ENCODE peak calls at places on chromosomes 1 and 21, in nine cellular contexts. F, X, W, N, I, A, O, J and D are unnamed samples.

GRCh38 chr1:66464802-66465201 is 69.2 kb upstream of the SGIP1 start:
- DNase-seq in A (peak), X (no peak), I (no peak), N (no peak), F (no peak), W (no peak), O (no peak), J (no peak), D (peak)

GRCh38 chr21:41431788-41432548 is 5.9 kb downstream of the MX1 start:
- DNase-seq in O (no peak), F (no peak), I (no peak), J (no peak), N (no peak), W (peak), A (no peak), X (no peak), D (no peak)

GRCh38 chr21:24759348-24760118 is 847.7 kb downstream of the MRPL39 start:
- DNase-seq in I (no peak), X (no peak), F (no peak), O (no peak), N (no peak), W (no peak), J (no peak), A (no peak), D (no peak)

GRCh38 chr1:203937678-203938330 is 76.4 kb downstream of the SNRPE start:
- DNase-seq in O (no peak), A (no peak), W (no peak), X (no peak), F (no peak), N (no peak), J (no peak), I (no peak), D (no peak)

GRCh38 chr1:8544644-8545043 is 226.7 kb downstream of the SLC45A1 start:
- DNase-seq in A (no peak), W (no peak), X (no peak), N (no peak), F (no peak), O (no peak), J (no peak), I (no peak), D (no peak)

GRCh38 chr1:194534784-194535183 is 1348.4 kb upstream of the B3GALT2 start:
- DNase-seq in X (no peak), J (no peak), W (no peak), O (no peak), I (no peak), N (no peak), A (no peak), F (no peak), D (no peak)

GRCh38 chr1:116485976-116486375 is 84.8 kb downstream of the CD58 start:
- DNase-seq in J (no peak), A (peak), F (no peak), N (no peak), I (no peak), O (no peak), X (no peak), W (no peak), D (no peak)

GRCh38 chr21:45458281-45459170 is 53.6 kb downstream of the COL18A1 start:
- DNase-seq in I (peak), J (no peak), X (no peak), N (peak), A (no peak), W (no peak), O (no peak), F (no peak), D (no peak)

GRCh38 chr1:181604482-181604881 is 121.2 kb downstream of the CACNA1E start:
- DNase-seq in O (no peak), F (no peak), I (no peak), J (no peak), W (no peak), A (no peak), N (no peak), X (no peak), D (no peak)

GRCh38 chr1:39842726-39843305 is 40.5 kb downstream of the TRIT1 start:
- DNase-seq in O (no peak), X (no peak), F (no peak), W (no peak), A (no peak), N (no peak), I (no peak), J (no peak), D (no peak)

GRCh38 chr21:16473965-16474364 is 744.2 kb downstream of the USP25 start:
- DNase-seq in A (peak), O (no peak), X (no peak), W (no peak), I (no peak), J (peak), N (no peak), F (no peak), D (peak)

GRCh38 chr1:93605812-93606512 is 75.7 kb downstream of the BCAR3 start:
- DNase-seq in X (no peak), A (peak), W (no peak), F (no peak), N (no peak), I (no peak), O (peak), J (peak), D (peak)

GRCh38 chr1:203475012-203475981 is at the start of gene PRELP:
- DNase-seq in N (peak), A (no peak), I (no peak), F (no peak), X (no peak), O (peak), W (no peak), J (peak), D (no peak)

GRCh38 chr1:85450832-85451231 is 14.1 kb downstream of the DDAH1 start:
- DNase-seq in A (no peak), F (no peak), J (no peak), W (no peak), X (no peak), O (no peak), N (peak), I (no peak), D (no peak)

DNA sequence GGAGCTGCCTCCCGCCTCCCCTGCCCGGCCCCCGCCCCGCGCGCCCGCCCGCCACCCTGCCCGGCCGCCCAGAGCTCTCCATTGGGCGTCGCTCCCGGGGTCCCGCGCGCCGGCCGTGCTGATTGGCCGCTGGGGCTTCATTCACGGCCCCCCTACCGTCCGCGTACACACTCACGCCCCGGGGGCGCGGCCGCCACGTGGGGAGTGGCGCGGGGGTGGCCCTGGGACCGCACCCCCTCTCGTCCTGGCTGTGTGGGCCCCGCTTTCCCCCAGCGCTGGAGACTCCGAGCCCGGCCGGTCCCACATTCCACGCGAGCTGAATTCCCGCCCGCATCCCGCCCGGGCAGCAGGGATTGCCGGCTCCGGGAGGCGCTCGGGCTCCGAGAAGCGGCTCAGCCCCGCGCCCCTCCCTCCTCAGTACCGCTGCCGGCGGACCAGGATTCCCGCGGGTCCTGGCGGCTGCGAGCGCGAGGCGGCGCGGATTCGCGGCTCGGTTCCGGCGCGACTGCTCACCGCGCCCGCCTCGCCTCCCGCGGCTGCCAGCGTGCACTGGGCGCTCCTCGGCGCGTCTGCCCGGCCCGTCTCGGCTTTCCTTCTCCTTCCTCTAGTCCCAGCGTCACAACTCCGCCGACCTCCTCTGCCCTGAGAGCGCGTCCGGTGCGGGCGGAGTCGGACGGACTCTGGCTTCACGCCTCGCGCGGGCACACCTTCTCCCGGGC is 450 bp upstream of the POU3F1 start:
- DNase-seq in I (peak), J (peak), O (peak), W (peak), N (peak), X (peak), A (peak), F (peak), D (peak)
- H3K4me3 ChIP-seq in I (peak), J (no peak), O (peak), W (peak), N (peak), X (peak), A (peak), F (peak), D (peak)

GRCh38 chr1:16173447-16174260 is 17.8 kb upstream of the EPHA2 start:
- DNase-seq in N (no peak), X (peak), I (no peak), O (peak), J (peak), A (no peak), F (no peak), W (no peak), D (peak)

GRCh38 chr1:16174261-16174871 is 18.5 kb upstream of the EPHA2 start:
- DNase-seq in F (no peak), X (no peak), N (no peak), O (no peak), A (no peak), W (no peak), J (no peak), I (no peak), D (no peak)

GRCh38 chr1:16177306-16177705 is 21.4 kb upstream of the EPHA2 start:
- DNase-seq in A (no peak), N (no peak), F (no peak), W (no peak), O (no peak), J (no peak), X (no peak), I (no peak), D (no peak)

GRCh38 chr1:16174886-16175598 is 19.2 kb upstream of the EPHA2 start:
- DNase-seq in I (no peak), N (no peak), O (no peak), F (no peak), W (no peak), J (no peak), A (no peak), X (no peak), D (no peak)

DNA sequence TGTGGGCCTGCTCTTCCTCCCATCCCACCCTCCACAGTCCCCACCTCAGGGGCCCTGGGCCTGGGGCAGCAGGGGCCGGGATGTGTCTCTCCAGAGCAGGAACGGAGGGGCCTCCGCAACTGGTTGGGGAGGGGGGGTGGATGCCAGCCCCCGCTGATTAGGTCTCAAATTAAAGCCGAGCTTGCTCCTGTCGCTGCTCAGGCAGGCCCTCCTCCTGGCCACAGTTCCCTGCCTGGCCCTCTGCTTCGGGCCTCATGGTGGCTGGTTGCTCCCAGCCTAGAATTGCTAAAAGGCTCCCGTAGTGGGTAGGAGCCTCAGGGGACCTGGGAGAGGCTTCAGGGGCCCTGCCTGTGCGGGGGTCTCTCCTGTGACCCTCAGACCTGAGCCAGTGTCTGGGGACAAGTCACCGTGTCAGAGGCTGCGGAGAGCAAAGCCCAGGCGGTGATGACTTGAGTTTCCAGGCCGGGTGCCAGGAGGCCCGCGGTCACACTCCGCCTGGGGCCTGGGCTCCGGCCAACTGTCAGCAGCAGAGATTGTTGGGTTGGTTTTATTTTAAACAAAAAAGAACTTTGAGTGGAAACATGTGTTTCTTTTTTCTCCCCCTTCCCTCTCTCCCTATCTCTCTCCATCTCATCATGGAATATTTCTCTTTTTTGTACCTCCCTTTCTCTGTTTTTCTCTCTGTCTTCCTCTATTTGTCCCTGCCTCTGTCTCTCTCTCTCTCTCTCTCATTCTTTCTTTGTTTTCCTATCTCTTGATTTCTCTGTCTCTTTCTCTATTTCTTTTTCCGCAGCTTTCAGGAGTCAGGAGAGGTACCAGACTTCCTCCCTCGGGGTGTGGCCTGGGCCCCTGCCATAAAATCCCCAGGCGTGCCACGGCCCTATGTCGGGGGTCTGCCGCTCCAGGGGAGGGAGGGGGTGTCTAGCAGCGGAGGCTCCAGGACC is 20.0 kb upstream of the EPHA2 start:
- DNase-seq in I (no peak), X (peak), F (no peak), O (peak), N (peak), J (peak), W (no peak), A (peak), D (peak)
- H3K4me3 ChIP-seq in I (no peak), X (no peak), F (no peak), O (no peak), N (no peak), J (no peak), W (no peak), A (no peak), D (no peak)

GRCh38 chr1:99768525-99769382 is 2.3 kb upstream of the FRRS1 start:
- DNase-seq in N (no peak), A (no peak), I (no peak), X (no peak), F (no peak), W (no peak), J (peak), O (no peak), D (peak)
- H3K4me3 ChIP-seq in N (no peak), A (no peak), I (no peak), X (no peak), F (no peak), W (no peak), J (no peak), O (no peak), D (no peak)

DNA sequence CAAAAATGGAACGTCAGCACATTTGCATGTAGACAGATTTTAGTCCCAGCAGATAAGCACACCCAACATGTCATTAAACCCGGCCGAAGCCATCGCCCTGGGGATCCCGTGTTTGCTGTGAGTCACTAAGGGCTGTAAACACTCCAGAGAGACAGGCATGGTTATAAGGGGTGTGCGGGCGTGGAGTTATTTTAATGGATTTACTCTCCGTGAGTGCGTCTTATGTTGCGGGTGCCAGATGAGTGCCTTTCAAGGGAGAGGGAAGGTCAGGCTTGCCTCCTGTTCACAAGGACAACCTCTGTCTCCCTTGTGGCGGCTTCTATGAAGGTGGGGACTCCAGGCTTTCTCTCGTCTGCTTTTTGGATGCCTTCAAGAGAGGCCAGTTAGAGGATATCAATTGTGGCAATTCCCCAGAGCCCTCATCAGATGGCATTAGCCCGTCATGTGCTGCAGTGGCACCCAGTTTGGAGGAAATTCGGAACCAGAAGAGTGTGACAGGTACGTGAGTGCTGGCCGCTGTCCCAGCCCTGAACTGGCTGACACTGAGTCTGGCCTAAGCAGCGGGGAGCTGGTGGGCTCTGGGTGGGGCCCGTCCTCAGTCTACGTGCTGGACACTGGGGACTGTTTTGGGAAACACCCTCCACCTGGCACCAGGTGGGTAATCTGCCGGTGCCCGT is 223.9 kb upstream of the TMEM51 start:
- DNase-seq in W (no peak), J (peak), A (peak), F (no peak), O (peak), X (no peak), I (no peak), N (no peak), D (peak)
- H3K4me3 ChIP-seq in W (no peak), J (no peak), A (no peak), F (no peak), O (no peak), X (no peak), I (no peak), N (no peak), D (no peak)

GRCh38 chr21:31667141-31667540 is 7.6 kb downstream of the SOD1 start:
- DNase-seq in N (no peak), W (no peak), A (no peak), F (no peak), X (no peak), O (no peak), I (no peak), J (no peak), D (no peak)
- H3K4me3 ChIP-seq in N (no peak), W (no peak), A (no peak), F (no peak), X (no peak), O (no peak), I (no peak), J (no peak), D (no peak)